ENCODE peak calls at places on chromosomes 3 and 15, in eight cellular contexts. B is neural crest cell, P is GM13977, D is fibroblast of pulmonary artery, Y is tibial nerve, O is cardiac muscle cell, J is fibroblast of lung, N is heart left ventricle. S is an unnamed sample.

GRCh38 chr15:48965972-48966371 is 2.3 kb upstream of the SHC4 start:
- DNase-seq in B (no peak), P (peak; percentile 56), D (peak; percentile 85), Y (no peak), O (no peak), J (peak; percentile 72), N (no peak), S (peak; percentile 48)

GRCh38 chr15:67146875-67147381 is 81.5 kb downstream of the SMAD3 start:
- DNase-seq in B (no peak), P (no peak), D (peak; percentile 97), Y (no peak), O (no peak), J (peak; percentile 94), N (peak; percentile 50), S (no peak)

GRCh38 chr15:90161946-90162345 is 39.2 kb upstream of the SEMA4B start:
- DNase-seq in B (no peak), P (no peak), D (no peak), Y (no peak), O (no peak), J (no peak), N (no peak), S (peak; percentile 44)

GRCh38 chr3:53816430-53816829 is 29.8 kb downstream of the CHDH start:
- DNase-seq in B (no peak), P (no peak), D (no peak), Y (no peak), O (no peak), J (no peak), N (no peak), S (no peak)

GRCh38 chr15:65651042-65651322 is 29.2 kb downstream of the SLC24A1 start:
- DNase-seq in B (no peak), P (no peak), D (no peak), Y (no peak), O (no peak), J (no peak), N (no peak), S (no peak)

GRCh38 chr3:28972921-28973320 is 307.9 kb upstream of the RBMS3 start:
- DNase-seq in B (no peak), P (no peak), D (no peak), Y (no peak), O (no peak), J (peak; percentile 23), N (no peak), S (no peak)

GRCh38 chr15:58420579-58421043 is 11.2 kb upstream of the LIPC start:
- DNase-seq in B (no peak), P (no peak), D (no peak), Y (no peak), O (no peak), J (no peak), N (no peak), S (peak; percentile 43)

GRCh38 chr3:7781395-7781794 is 720.2 kb upstream of the LMCD1 start:
- DNase-seq in B (no peak), P (no peak), D (no peak), Y (no peak), O (no peak), J (no peak), N (no peak), S (no peak)

GRCh38 chr3:133620066-133620784 is 41.5 kb downstream of the TOPBP1 start:
- DNase-seq in B (no peak), P (peak; percentile 69), D (no peak), Y (no peak), O (no peak), J (no peak), N (no peak), S (peak; percentile 74)

GRCh38 chr15:31740203-31740602 is 290.1 kb upstream of the CHRNA7 start:
- DNase-seq in B (no peak), P (no peak), D (no peak), Y (no peak), O (no peak), J (no peak), N (no peak), S (no peak)

GRCh38 chr15:101407439-101407838 is 82.1 kb downstream of the PCSK6 start:
- DNase-seq in B (no peak), P (peak; percentile 71), D (no peak), Y (no peak), O (no peak), J (no peak), N (no peak), S (peak; percentile 76)

GRCh38 chr3:168053115-168053514 is 42.6 kb downstream of the GOLIM4 start:
- DNase-seq in B (no peak), P (no peak), D (peak; percentile 16), Y (no peak), O (no peak), J (peak; percentile 34), N (no peak), S (no peak)

GRCh38 chr3:177338697-177339219 is 141.5 kb upstream of the TBL1XR1 start:
- DNase-seq in B (no peak), P (no peak), D (peak; percentile 85), Y (no peak), O (no peak), J (peak; percentile 51), N (no peak), S (peak; percentile 39)

GRCh38 chr3:58082047-58082446 is 73.8 kb downstream of the FLNB start:
- DNase-seq in B (no peak), P (no peak), D (peak; percentile 86), Y (no peak), O (no peak), J (peak; percentile 74), N (peak; percentile 35), S (no peak)

GRCh38 chr15:90095521-90095959 is 6.7 kb downstream of the IDH2 start:
- DNase-seq in B (no peak), P (peak; percentile 31), D (no peak), Y (no peak), O (peak; percentile 64), J (no peak), N (no peak), S (peak; percentile 41)

GRCh38 chr3:99866167-99866810 is 48.6 kb downstream of the CMSS1 start:
- DNase-seq in B (no peak), P (no peak), D (peak; percentile 71), Y (no peak), O (no peak), J (peak; percentile 78), N (no peak), S (no peak)

GRCh38 chr15:63715818-63716217 is 117.9 kb downstream of the HERC1 start:
- DNase-seq in B (no peak), P (no peak), D (peak; percentile 29), Y (no peak), O (no peak), J (no peak), N (no peak), S (no peak)

GRCh38 chr3:14913926-14914776 is 33.2 kb upstream of the NR2C2 start:
- DNase-seq in B (peak; percentile 14), P (no peak), D (no peak), Y (no peak), O (no peak), J (no peak), N (no peak), S (no peak)

GRCh38 chr3:179615458-179616173 is 11.0 kb downstream of the NDUFB5 start:
- DNase-seq in B (no peak), P (no peak), D (peak; percentile 68), Y (no peak), O (no peak), J (peak; percentile 43), N (no peak), S (no peak)

GRCh38 chr15:62119224-62119925 is 45.7 kb downstream of the C2CD4B start:
- DNase-seq in B (no peak), P (no peak), D (peak; percentile 98), Y (no peak), O (no peak), J (peak; percentile 95), N (no peak), S (no peak)
- TF ChIP-seq CTCF in B (no peak), P (no peak), D (no peak), Y (no peak), O (no peak), J (no peak), N (peak; percentile 29), S (no peak)

GRCh38 chr3:22684739-22685138 is 518.4 kb upstream of the UBE2E2 start:
- DNase-seq in B (no peak), P (no peak), D (no peak), Y (no peak), O (no peak), J (peak; percentile 14), N (no peak), S (no peak)

GRCh38 chr3:22691407-22691806 is 511.7 kb upstream of the UBE2E2 start:
- DNase-seq in B (no peak), P (no peak), D (no peak), Y (no peak), O (no peak), J (no peak), N (no peak), S (no peak)

DNA sequence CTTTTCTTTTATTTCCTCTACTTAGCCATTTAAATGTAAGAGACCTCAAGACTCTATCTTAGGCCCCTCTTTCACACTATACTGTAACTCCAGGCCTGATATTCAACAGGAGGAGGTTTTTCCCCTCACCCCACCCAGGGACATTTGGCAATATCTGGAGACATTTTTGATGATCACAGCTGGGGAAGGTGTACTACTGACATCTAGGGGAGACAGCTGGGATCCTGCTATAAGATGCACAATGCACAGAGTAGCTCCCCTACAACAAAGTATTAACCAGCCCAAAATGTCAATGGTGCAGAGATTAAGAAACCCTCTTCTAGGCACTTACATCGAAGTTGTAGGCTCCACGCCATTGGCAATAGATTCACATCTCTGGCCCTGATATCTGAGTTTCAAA is 517.5 kb upstream of the UBE2E2 start:
- DNase-seq in B (no peak), P (no peak), D (no peak), Y (no peak), O (no peak), J (peak; percentile 18), N (no peak), S (no peak)
- TF ChIP-seq CTCF in B (peak; percentile 43), P (peak; percentile 7), D (no peak), Y (no peak), O (no peak), J (no peak), N (no peak), S (no peak)

GRCh38 chr3:47288966-47289910 is 6.5 kb downstream of the KLHL18 start:
- DNase-seq in B (no peak), P (no peak), D (peak; percentile 31), Y (no peak), O (no peak), J (no peak), N (no peak), S (no peak)

GRCh38 chr3:47282424-47283192 is at the start of the genes KIF9 and KLHL18:
- DNase-seq in B (peak; percentile 84), P (peak; percentile 94), D (peak; percentile 96), Y (peak; percentile 84), O (peak; percentile 94), J (peak; percentile 95), N (peak; percentile 94), S (peak; percentile 93)

GRCh38 chr3:47283193-47283537 is 421 bp downstream of the KLHL18 start:
- DNase-seq in B (peak; percentile 17), P (no peak), D (no peak), Y (no peak), O (no peak), J (no peak), N (no peak), S (no peak)

GRCh38 chr3:47280519-47280918 is 2.1 kb downstream of the KIF9 start:
- DNase-seq in B (no peak), P (no peak), D (no peak), Y (no peak), O (no peak), J (no peak), N (no peak), S (no peak)

GRCh38 chr3:47283596-47284364 is 1.0 kb downstream of the KLHL18 start:
- DNase-seq in B (no peak), P (no peak), D (no peak), Y (no peak), O (peak; percentile 13), J (peak; percentile 3), N (no peak), S (no peak)
- TF ChIP-seq CTCF in B (no peak), P (no peak), D (no peak), Y (no peak), O (no peak), J (no peak), N (no peak), S (no peak)

GRCh38 chr3:27357665-27358258 is 11.4 kb downstream of the NEK10 start:
- DNase-seq in B (peak; percentile 57), P (peak; percentile 32), D (peak; percentile 76), Y (no peak), O (peak; percentile 71), J (peak; percentile 70), N (peak; percentile 27), S (peak; percentile 64)
- TF ChIP-seq CTCF in B (peak; percentile 70), P (peak; percentile 81), D (peak; percentile 79), Y (peak; percentile 36), O (peak; percentile 74), J (peak; percentile 57), N (peak; percentile 63), S (peak; percentile 51)